ENCODE peak calls at places on chromosomes 16 and 17, in ten cellular contexts. X is sigmoid colon, M is GM23248, H is breast epithelium, E is fibroblast of lung, Z is colonic mucosa, D is esophagus squamous epithelium, R is PC-3, P is body of pancreas, I is iPS DF 6.9. L is an unnamed sample.

GRCh38 chr16:2229602-2230250 is 6.3 kb downstream of the E4F1 start:
- DNase-seq in X (no peak), M (no peak), H (no peak), E (no peak), Z (no peak), D (no peak), R (no peak), P (no peak), I (no peak), L (no peak)

GRCh38 chr16:58500329-58501241 is 642 bp downstream of the NDRG4 start:
- DNase-seq in X (peak; percentile 56), M (peak; percentile 20), H (peak; percentile 51), E (no peak), Z (no peak), D (no peak), R (no peak), P (no peak), I (no peak), L (no peak)

GRCh38 chr17:4738136-4739121 is 1.2 kb upstream of the ZMYND15 start:
- DNase-seq in X (no peak), M (no peak), H (no peak), E (no peak), Z (peak; percentile 65), D (no peak), R (peak; percentile 43), P (peak; percentile 45), I (no peak), L (no peak)

GRCh38 chr16:58678716-58679115 is 5.9 kb downstream of the SLC38A7 start:
- DNase-seq in X (peak; percentile 71), M (peak; percentile 72), H (peak; percentile 61), E (peak; percentile 24), Z (no peak), D (no peak), R (peak; percentile 44), P (peak; percentile 36), I (no peak), L (peak; percentile 25)

GRCh38 chr16:17358846-17359245 is 111.9 kb downstream of the XYLT1 start:
- DNase-seq in X (no peak), M (peak; percentile 25), H (no peak), E (no peak), Z (no peak), D (no peak), R (no peak), P (no peak), I (no peak), L (no peak)

GRCh38 chr16:3020604-3021448 is 658 bp downstream of the TNFRSF12A start:
- DNase-seq in X (peak; percentile 94), M (peak; percentile 89), H (peak; percentile 93), E (peak; percentile 85), Z (peak; percentile 79), D (no peak), R (peak; percentile 88), P (peak; percentile 95), I (no peak), L (peak; percentile 86)

GRCh38 chr16:59060212-59060611 is 326.1 kb upstream of the GOT2 start:
- DNase-seq in X (no peak), M (peak; percentile 25), H (no peak), E (peak; percentile 30), Z (no peak), D (no peak), R (no peak), P (no peak), I (no peak), L (peak; percentile 2)

GRCh38 chr16:72847187-72848044 is 200.5 kb downstream of the ZFHX3 start:
- DNase-seq in X (no peak), M (peak; percentile 47), H (no peak), E (peak; percentile 42), Z (no peak), D (no peak), R (peak; percentile 19), P (no peak), I (no peak), L (peak; percentile 53)

GRCh38 chr17:7842380-7842949 is 8.4 kb downstream of the KDM6B start:
- DNase-seq in X (peak; percentile 85), M (peak; percentile 94), H (peak; percentile 61), E (peak; percentile 83), Z (peak; percentile 74), D (no peak), R (peak; percentile 83), P (peak; percentile 85), I (no peak), L (no peak)

GRCh38 chr17:61583242-61583641 is 7.8 kb downstream of the NACA2 start:
- DNase-seq in X (no peak), M (peak; percentile 79), H (no peak), E (peak; percentile 77), Z (no peak), D (no peak), R (peak; percentile 86), P (no peak), I (no peak), L (peak; percentile 43)

GRCh38 chr17:1714980-1715802 is 5.0 kb upstream of the TLCD2 start:
- DNase-seq in X (peak; percentile 97), M (peak; percentile 96), H (peak; percentile 79), E (peak; percentile 95), Z (peak; percentile 87), D (no peak), R (peak; percentile 86), P (peak; percentile 90), I (no peak), L (peak; percentile 72)

GRCh38 chr17:32870969-32871368 is 6.0 kb downstream of the MYO1D start:
- DNase-seq in X (no peak), M (peak; percentile 89), H (no peak), E (peak; percentile 13), Z (no peak), D (no peak), R (no peak), P (peak; percentile 35), I (no peak), L (peak; percentile 30)

GRCh38 chr17:77618173-77618572 is 340.3 kb upstream of the TNRC6C start:
- DNase-seq in X (no peak), M (no peak), H (no peak), E (no peak), Z (no peak), D (no peak), R (no peak), P (no peak), I (no peak), L (no peak)

GRCh38 chr17:3695723-3696411 is at the start of gene P2RX5:
- DNase-seq in X (no peak), M (peak; percentile 54), H (no peak), E (no peak), Z (no peak), D (no peak), R (peak; percentile 32), P (peak; percentile 10), I (no peak), L (peak; percentile 61)

GRCh38 chr16:15037003-15037402 is 18.9 kb downstream of the NTAN1 start:
- DNase-seq in X (peak; percentile 55), M (no peak), H (no peak), E (no peak), Z (no peak), D (no peak), R (no peak), P (no peak), I (no peak), L (no peak)

DNA sequence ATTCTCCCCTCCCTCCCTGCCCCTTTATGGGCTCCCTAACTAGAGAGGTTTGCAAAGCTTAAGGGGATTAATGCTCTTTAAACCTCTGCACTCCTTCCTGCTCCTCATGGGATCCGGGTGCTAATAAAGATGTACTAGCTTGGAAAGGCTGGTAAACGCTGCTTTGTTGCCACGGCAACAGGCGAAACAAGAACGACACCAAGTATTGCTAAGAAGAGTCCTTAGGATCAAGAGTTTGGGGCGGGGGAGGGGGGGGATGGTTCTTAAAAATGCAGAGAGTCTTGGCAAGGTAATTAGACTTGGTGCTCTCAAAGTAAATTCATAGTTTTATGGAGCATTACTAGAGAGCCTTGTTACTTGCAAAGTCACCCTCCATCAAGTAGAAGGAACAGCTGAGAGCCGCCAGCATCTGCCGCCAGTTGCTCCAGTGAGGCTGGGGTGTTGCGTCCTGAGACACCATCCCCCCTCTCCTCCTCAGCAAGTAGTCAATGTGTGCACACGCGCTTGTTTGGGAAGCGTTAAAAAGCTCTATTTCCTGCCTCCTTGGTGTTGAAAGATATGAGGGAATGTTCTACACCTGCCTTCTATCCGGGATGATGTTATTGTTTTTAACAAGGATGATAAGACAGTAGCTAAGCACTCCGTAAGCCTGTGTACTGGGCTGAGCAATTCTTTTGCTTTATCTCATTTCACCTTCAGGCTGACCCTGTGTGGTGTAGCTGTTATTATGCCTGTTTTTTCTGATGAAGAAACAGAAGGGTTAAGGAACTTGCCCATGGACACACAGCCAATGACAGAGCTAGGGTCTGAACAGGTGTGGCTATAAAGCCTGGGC is 190.9 kb downstream of the CCDC182 start:
- DNase-seq in X (no peak), M (no peak), H (no peak), E (peak; percentile 58), Z (no peak), D (no peak), R (no peak), P (no peak), I (peak; percentile 35), L (peak; percentile 78)
- H3K4me1 ChIP-seq in X (peaks cover 25% of the 10 kb centered on the region), M (peaks cover 9% of the 10 kb centered on the region), H (no peaks in the 10 kb centered on the region), E (no peaks in the 10 kb centered on the region), Z (no peaks in the 10 kb centered on the region), D (no peaks in the 10 kb centered on the region), R (peaks cover 17% of the 10 kb centered on the region), P (no peaks in the 10 kb centered on the region), I (peaks cover 19% of the 10 kb centered on the region), L (peaks cover 27% of the 10 kb centered on the region)

DNA sequence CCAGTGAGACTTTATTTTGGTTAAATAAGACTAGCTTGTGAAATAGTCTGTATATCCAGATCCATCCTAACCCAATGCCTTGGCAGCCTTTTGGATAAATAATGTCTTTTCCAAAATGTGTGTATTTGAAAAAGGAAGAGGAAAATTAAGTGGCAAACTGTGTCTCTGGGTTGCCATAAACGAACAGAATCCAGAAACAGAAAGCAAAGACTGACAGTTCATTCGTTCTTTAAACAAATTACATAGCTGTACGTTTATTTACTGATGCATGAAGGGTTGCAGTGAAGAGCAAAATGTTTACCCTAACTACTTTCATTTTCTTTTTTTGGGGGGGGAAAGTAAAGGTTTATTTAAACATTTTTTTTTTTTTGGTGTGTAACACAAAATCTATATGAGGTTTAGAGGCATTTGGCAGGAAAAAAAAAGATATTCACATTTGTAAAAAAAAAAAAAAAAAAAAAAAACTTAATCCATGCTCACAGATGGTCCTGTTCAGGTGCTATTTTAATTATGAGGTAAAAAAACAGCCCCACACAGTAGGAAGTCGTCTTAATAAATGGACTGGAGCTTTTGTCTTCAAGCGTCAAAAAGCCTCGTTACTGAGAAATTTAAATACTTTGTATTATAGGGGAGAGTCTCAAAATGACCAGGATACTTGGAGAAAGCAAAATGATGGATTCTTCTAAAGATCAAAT is 245.9 kb downstream of the FTO start:
- DNase-seq in X (no peak), M (no peak), H (no peak), E (peak; percentile 33), Z (no peak), D (no peak), R (no peak), P (no peak), I (no peak), L (no peak)
- H3K4me3 ChIP-seq in X (no peak overlapping the region), M (no peak overlapping the region), H (no peak overlapping the region), E (no peak overlapping the region), Z (no peak overlapping the region), D (no peak overlapping the region), R (no peak overlapping the region), P (no peak overlapping the region), I (no peak overlapping the region), L (no peak overlapping the region)

GRCh38 chr17:63481488-63481870 is 4.6 kb downstream of the ACE start:
- DNase-seq in X (no peak), M (no peak), H (no peak), E (no peak), Z (no peak), D (no peak), R (no peak), P (no peak), I (no peak), L (no peak)
- H3K27ac ChIP-seq in X (no peak overlapping the region), M (no peak overlapping the region), H (no peak overlapping the region), E (no peak overlapping the region), Z (no peak overlapping the region), D (no peak overlapping the region), R (no peak overlapping the region), P (no peak overlapping the region), I (no peak overlapping the region), L (no peak overlapping the region)

GRCh38 chr16:85311741-85312140 is 199.5 kb upstream of the CIBAR2 start:
- DNase-seq in X (no peak), M (no peak), H (no peak), E (no peak), Z (no peak), D (no peak), R (no peak), P (no peak), I (no peak), L (no peak)
- H3K4me1 ChIP-seq in X (peaks cover 34% of the 10 kb centered on the region), M (peaks cover under 1% of the 10 kb centered on the region), H (no peaks in the 10 kb centered on the region), E (no peaks in the 10 kb centered on the region), Z (no peaks in the 10 kb centered on the region), D (peaks cover 15% of the 10 kb centered on the region), R (no peaks in the 10 kb centered on the region), P (peaks cover 13% of the 10 kb centered on the region), I (peaks cover 22% of the 10 kb centered on the region), L (peaks cover 84% of the 10 kb centered on the region)

L was measured in cardiac muscle cell.